ENCODE peak calls at places on chromosomes 2 and 18, in five cellular contexts. One of them, this sample, is unnamed.

GRCh38 chr2:230903251-230904150 is 21.5 kb downstream of the GPR55 start:
- DNase-seq in OCI-LY7: no peak
- DNase-seq in neural progenitor cell: no peak
- DNase-seq in PC-3: no peak
- DNase-seq in HCT116: no peak
- DNase-seq in this sample: no peak

GRCh38 chr2:170123593-170123992 is 54.4 kb upstream of the MYO3B start:
- DNase-seq in OCI-LY7: no peak
- DNase-seq in neural progenitor cell: no peak
- DNase-seq in PC-3: peak; percentile 81
- DNase-seq in HCT116: peak; percentile 7
- DNase-seq in this sample: no peak

GRCh38 chr2:166539340-166540162 is 45.5 kb upstream of the SCN7A start:
- DNase-seq in OCI-LY7: peak; percentile 52
- DNase-seq in neural progenitor cell: peak; percentile 72
- DNase-seq in PC-3: peak; percentile 95
- DNase-seq in HCT116: peak; percentile 51
- DNase-seq in this sample: peak; percentile 63

GRCh38 chr2:186486651-186487647 is 889 bp downstream of the ZC3H15 start:
- DNase-seq in OCI-LY7: peak; percentile 11
- DNase-seq in neural progenitor cell: peak; percentile 36
- DNase-seq in PC-3: peak; percentile 32
- DNase-seq in HCT116: no peak
- DNase-seq in this sample: peak; percentile 55

GRCh38 chr18:11721720-11722119 is 32.7 kb downstream of the GNAL start:
- DNase-seq in OCI-LY7: no peak
- DNase-seq in neural progenitor cell: no peak
- DNase-seq in PC-3: no peak
- DNase-seq in HCT116: no peak
- DNase-seq in this sample: no peak

GRCh38 chr2:9877726-9878125 is 34.5 kb downstream of the TAF1B start:
- DNase-seq in OCI-LY7: no peak
- DNase-seq in neural progenitor cell: peak; percentile 51
- DNase-seq in PC-3: no peak
- DNase-seq in HCT116: no peak
- DNase-seq in this sample: no peak

GRCh38 chr18:435940-436339 is 64.6 kb downstream of the COLEC12 start:
- DNase-seq in OCI-LY7: no peak
- DNase-seq in neural progenitor cell: no peak
- DNase-seq in PC-3: no peak
- DNase-seq in HCT116: no peak
- DNase-seq in this sample: peak; percentile 57

GRCh38 chr18:79445740-79446566 is 50.2 kb downstream of the NFATC1 start:
- DNase-seq in OCI-LY7: no peak
- DNase-seq in neural progenitor cell: no peak
- DNase-seq in PC-3: no peak
- DNase-seq in HCT116: no peak
- DNase-seq in this sample: no peak

GRCh38 chr18:10006261-10006903 is 92.6 kb downstream of the VAPA start:
- DNase-seq in OCI-LY7: peak; percentile 30
- DNase-seq in neural progenitor cell: no peak
- DNase-seq in PC-3: peak; percentile 27
- DNase-seq in HCT116: no peak
- DNase-seq in this sample: peak; percentile 47

GRCh38 chr2:128450211-128451015 is 131.7 kb upstream of the HS6ST1 start:
- DNase-seq in OCI-LY7: no peak
- DNase-seq in neural progenitor cell: peak; percentile 8
- DNase-seq in PC-3: no peak
- DNase-seq in HCT116: no peak
- DNase-seq in this sample: no peak

GRCh38 chr2:148540022-148540421 is 104.5 kb upstream of the EPC2 start:
- DNase-seq in OCI-LY7: no peak
- DNase-seq in neural progenitor cell: no peak
- DNase-seq in PC-3: no peak
- DNase-seq in HCT116: no peak
- DNase-seq in this sample: no peak

GRCh38 chr2:152367547-152368250 is 32.7 kb downstream of the FMNL2 start:
- DNase-seq in OCI-LY7: no peak
- DNase-seq in neural progenitor cell: no peak
- DNase-seq in PC-3: no peak
- DNase-seq in HCT116: no peak
- DNase-seq in this sample: no peak

GRCh38 chr2:185502351-185502750 is 236.3 kb upstream of the FSIP2 start:
- DNase-seq in OCI-LY7: no peak
- DNase-seq in neural progenitor cell: no peak
- DNase-seq in PC-3: no peak
- DNase-seq in HCT116: no peak
- DNase-seq in this sample: no peak

GRCh38 chr2:191486584-191487320 is 191.2 kb upstream of the NABP1 start:
- DNase-seq in OCI-LY7: no peak
- DNase-seq in neural progenitor cell: no peak
- DNase-seq in PC-3: peak; percentile 90
- DNase-seq in HCT116: peak; percentile 84
- DNase-seq in this sample: peak; percentile 99

GRCh38 chr2:74201196-74201595 is 2.8 kb downstream of the MTHFD2 start:
- DNase-seq in OCI-LY7: no peak
- DNase-seq in neural progenitor cell: no peak
- DNase-seq in PC-3: no peak
- DNase-seq in HCT116: no peak
- DNase-seq in this sample: no peak

GRCh38 chr18:40926679-40927078 is 1028.4 kb upstream of the PIK3C3 start:
- DNase-seq in OCI-LY7: no peak
- DNase-seq in neural progenitor cell: no peak
- DNase-seq in PC-3: no peak
- DNase-seq in HCT116: no peak
- DNase-seq in this sample: no peak

GRCh38 chr18:73613706-73614340 is 533.8 kb downstream of the FBXO15 start:
- DNase-seq in OCI-LY7: no peak
- DNase-seq in neural progenitor cell: no peak
- DNase-seq in PC-3: peak; percentile 59
- DNase-seq in HCT116: no peak
- DNase-seq in this sample: peak; percentile 32

GRCh38 chr2:185618630-185619029 is 120.0 kb upstream of the FSIP2 start:
- DNase-seq in OCI-LY7: no peak
- DNase-seq in neural progenitor cell: peak; percentile 23
- DNase-seq in PC-3: peak; percentile 67
- DNase-seq in HCT116: no peak
- DNase-seq in this sample: no peak

GRCh38 chr2:228707846-228708245 is 526.4 kb upstream of the SPHKAP start:
- DNase-seq in OCI-LY7: no peak
- DNase-seq in neural progenitor cell: no peak
- DNase-seq in PC-3: no peak
- DNase-seq in HCT116: no peak
- DNase-seq in this sample: no peak

GRCh38 chr2:70078384-70078783 is 8.9 kb upstream of the PCBP1 start:
- DNase-seq in OCI-LY7: no peak
- DNase-seq in neural progenitor cell: no peak
- DNase-seq in PC-3: no peak
- DNase-seq in HCT116: no peak
- DNase-seq in this sample: no peak

GRCh38 chr2:127155901-127156300 is 48.9 kb upstream of the BIN1 start:
- DNase-seq in OCI-LY7: no peak
- DNase-seq in neural progenitor cell: no peak
- DNase-seq in PC-3: no peak
- DNase-seq in HCT116: no peak
- DNase-seq in this sample: peak; percentile 70

GRCh38 chr18:2538844-2539243 is 32.5 kb downstream of the METTL4 start:
- DNase-seq in OCI-LY7: no peak
- DNase-seq in neural progenitor cell: no peak
- DNase-seq in PC-3: no peak
- DNase-seq in HCT116: no peak
- DNase-seq in this sample: no peak

GRCh38 chr2:220893411-220893810 is 678.7 kb downstream of the EPHA4 start:
- DNase-seq in OCI-LY7: no peak
- DNase-seq in neural progenitor cell: no peak
- DNase-seq in PC-3: no peak
- DNase-seq in HCT116: no peak
- DNase-seq in this sample: peak; percentile 10

GRCh38 chr2:43539991-43540860 is 55.6 kb downstream of the THADA start:
- DNase-seq in OCI-LY7: no peak
- DNase-seq in neural progenitor cell: no peak
- DNase-seq in PC-3: peak; percentile 85
- DNase-seq in HCT116: no peak
- DNase-seq in this sample: peak; percentile 98

GRCh38 chr2:177164584-177165052 is 48.0 kb upstream of the HNRNPA3 start:
- DNase-seq in OCI-LY7: peak; percentile 85
- DNase-seq in neural progenitor cell: peak; percentile 89
- DNase-seq in PC-3: peak; percentile 83
- DNase-seq in HCT116: peak; percentile 68
- DNase-seq in this sample: peak; percentile 91

GRCh38 chr2:177161741-177162440 is 50.7 kb upstream of the HNRNPA3 start:
- DNase-seq in OCI-LY7: peak; percentile 64
- DNase-seq in neural progenitor cell: peak; percentile 24
- DNase-seq in PC-3: peak; percentile 71
- DNase-seq in HCT116: no peak
- DNase-seq in this sample: peak; percentile 83

GRCh38 chr2:177165731-177166711 is 46.6 kb upstream of the HNRNPA3 start:
- DNase-seq in OCI-LY7: peak; percentile 70
- DNase-seq in neural progenitor cell: no peak
- DNase-seq in PC-3: peak; percentile 49
- DNase-seq in HCT116: no peak
- DNase-seq in this sample: peak; percentile 60

GRCh38 chr2:177164131-177164530 is 48.5 kb upstream of the HNRNPA3 start:
- DNase-seq in OCI-LY7: no peak
- DNase-seq in neural progenitor cell: no peak
- DNase-seq in PC-3: no peak
- DNase-seq in HCT116: no peak
- DNase-seq in this sample: no peak

DNA sequence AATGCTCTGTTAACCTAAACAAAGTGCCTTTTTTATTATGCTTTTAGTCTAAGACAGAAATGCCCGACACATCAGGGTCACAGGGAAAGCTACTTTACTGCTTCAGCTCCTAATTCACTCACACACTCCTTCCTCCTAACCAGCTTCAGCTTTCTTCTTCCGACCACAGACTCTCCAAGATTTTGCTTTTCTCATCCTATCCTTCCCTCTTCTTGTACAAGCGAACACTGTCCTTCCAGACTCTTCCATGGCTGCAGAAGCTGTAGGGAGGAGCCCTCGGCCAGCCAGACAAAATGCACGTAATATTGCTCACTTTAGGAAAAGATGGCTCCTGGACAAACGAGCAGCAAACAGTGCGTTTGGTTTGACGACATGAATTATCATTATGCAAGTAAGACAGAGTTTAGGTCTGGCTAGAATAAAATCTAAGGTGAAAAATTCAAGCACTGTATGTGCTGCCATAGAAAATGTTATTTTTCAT is 47.5 kb upstream of the HNRNPA3 start:
- DNase-seq in OCI-LY7: peak; percentile 45
- DNase-seq in neural progenitor cell: no peak
- DNase-seq in PC-3: peak; percentile 33
- DNase-seq in HCT116: no peak
- DNase-seq in this sample: peak; percentile 79
- TF ChIP-seq EZH2phosphoT487 in OCI-LY7: no peak
- TF ChIP-seq EZH2phosphoT487 in neural progenitor cell: no peak
- TF ChIP-seq EZH2phosphoT487 in PC-3: no peak
- TF ChIP-seq EZH2phosphoT487 in HCT116: no peak
- TF ChIP-seq EZH2phosphoT487 in this sample: no peak

GRCh38 chr2:24792542-24792873 is 683 bp downstream of the PTRHD1 start:
- DNase-seq in OCI-LY7: no peak
- DNase-seq in neural progenitor cell: no peak
- DNase-seq in PC-3: no peak
- DNase-seq in HCT116: no peak
- DNase-seq in this sample: no peak

GRCh38 chr2:24783641-24784040 is 9.6 kb downstream of the PTRHD1 start:
- DNase-seq in OCI-LY7: no peak
- DNase-seq in neural progenitor cell: no peak
- DNase-seq in PC-3: no peak
- DNase-seq in HCT116: no peak
- DNase-seq in this sample: no peak

GRCh38 chr2:24785704-24786321 is 7.4 kb downstream of the PTRHD1 start:
- DNase-seq in OCI-LY7: peak; percentile 82
- DNase-seq in neural progenitor cell: no peak
- DNase-seq in PC-3: no peak
- DNase-seq in HCT116: no peak
- DNase-seq in this sample: no peak

GRCh38 chr2:24791452-24791851 is 1.7 kb downstream of the PTRHD1 start:
- DNase-seq in OCI-LY7: no peak
- DNase-seq in neural progenitor cell: no peak
- DNase-seq in PC-3: peak; percentile 13
- DNase-seq in HCT116: no peak
- DNase-seq in this sample: peak; percentile 13

DNA sequence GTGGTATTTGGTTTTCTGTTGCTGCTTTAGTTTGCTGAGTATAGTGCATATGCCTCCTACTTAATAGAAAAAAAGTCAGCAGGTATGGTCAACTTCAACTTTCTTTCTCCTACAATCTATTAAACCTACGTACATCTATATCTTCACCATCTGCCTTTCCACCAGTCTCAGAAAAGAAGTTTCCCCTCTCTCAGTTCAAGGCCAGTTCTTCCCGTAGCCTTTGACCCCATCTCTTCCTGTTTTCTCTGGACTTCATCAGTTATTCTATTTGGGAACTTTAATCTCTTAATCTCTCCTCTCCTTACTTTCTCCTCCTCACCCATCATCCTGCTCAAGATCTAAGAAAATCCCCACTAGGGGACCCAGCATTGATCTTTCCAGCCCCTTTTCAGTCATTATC is 5.7 kb downstream of the PTRHD1 start:
- DNase-seq in OCI-LY7: no peak
- DNase-seq in neural progenitor cell: no peak
- DNase-seq in PC-3: no peak
- DNase-seq in HCT116: no peak
- DNase-seq in this sample: no peak
- H3K27ac ChIP-seq in OCI-LY7: no peak overlapping the region
- H3K27ac ChIP-seq in neural progenitor cell: no peak overlapping the region
- H3K27ac ChIP-seq in PC-3: no peak overlapping the region
- H3K27ac ChIP-seq in HCT116: no peak overlapping the region
- H3K27ac ChIP-seq in this sample: no peak overlapping the region

GRCh38 chr2:168090366-168091019 is 156.9 kb downstream of the STK39 start:
- DNase-seq in OCI-LY7: peak; percentile 5
- DNase-seq in neural progenitor cell: no peak
- DNase-seq in PC-3: no peak
- DNase-seq in HCT116: no peak
- DNase-seq in this sample: no peak
- TF ChIP-seq EZH2phosphoT487 in OCI-LY7: no peak
- TF ChIP-seq EZH2phosphoT487 in neural progenitor cell: no peak
- TF ChIP-seq EZH2phosphoT487 in PC-3: no peak
- TF ChIP-seq EZH2phosphoT487 in HCT116: no peak
- TF ChIP-seq EZH2phosphoT487 in this sample: no peak

GRCh38 chr2:232455426-232456255 is at the start of gene ALPI:
- DNase-seq in OCI-LY7: no peak
- DNase-seq in neural progenitor cell: no peak
- DNase-seq in PC-3: no peak
- DNase-seq in HCT116: no peak
- DNase-seq in this sample: no peak

GRCh38 chr2:232457121-232458011 is 1.4 kb downstream of the ALPI start:
- DNase-seq in OCI-LY7: no peak
- DNase-seq in neural progenitor cell: no peak
- DNase-seq in PC-3: no peak
- DNase-seq in HCT116: no peak
- DNase-seq in this sample: no peak

GRCh38 chr2:232456296-232457120 is 555 bp downstream of the ALPI start:
- DNase-seq in OCI-LY7: no peak
- DNase-seq in neural progenitor cell: no peak
- DNase-seq in PC-3: no peak
- DNase-seq in HCT116: no peak
- DNase-seq in this sample: no peak

GRCh38 chr2:232458051-232458660 is 2.2 kb downstream of the ALPI start:
- DNase-seq in OCI-LY7: no peak
- DNase-seq in neural progenitor cell: no peak
- DNase-seq in PC-3: no peak
- DNase-seq in HCT116: no peak
- DNase-seq in this sample: no peak

GRCh38 chr2:232454630-232455029 is 1.3 kb upstream of the ALPI start:
- DNase-seq in OCI-LY7: no peak
- DNase-seq in neural progenitor cell: no peak
- DNase-seq in PC-3: no peak
- DNase-seq in HCT116: no peak
- DNase-seq in this sample: no peak
- H3K27ac ChIP-seq in OCI-LY7: no peak overlapping the region
- H3K27ac ChIP-seq in neural progenitor cell: no peak overlapping the region
- H3K27ac ChIP-seq in PC-3: no peak overlapping the region
- H3K27ac ChIP-seq in HCT116: no peak overlapping the region
- H3K27ac ChIP-seq in this sample: no peak overlapping the region

This sample was measured in GM23248.